ENCODE peak calls at places on chromosomes 12 and 14, in seven cellular contexts. G is activated T-cell treated with anti-CD3 and anti-CD28 coated beads for 1 hour, T is GM03348, P is Daoy, J is A549, O is AML-193, V is ELR. K is an unnamed sample.

GRCh38 chr14:105980224-105980623 is 453.8 kb downstream of the TMEM121 start:
- DNase-seq in V (peak), O (no peak), J (no peak), P (peak), G (no peak), T (no peak), K (no peak)

GRCh38 chr14:58258156-58258555 is 13.5 kb downstream of the PSMA3 start:
- DNase-seq in V (no peak), G (no peak), J (no peak), P (no peak), O (no peak), T (no peak), K (no peak)

GRCh38 chr14:31934767-31935266 is 142.3 kb upstream of the ARHGAP5 start:
- DNase-seq in J (peak), T (peak), V (peak), G (no peak), O (no peak), P (peak), K (peak)

GRCh38 chr12:67742461-67742860 is 93.9 kb downstream of the DYRK2 start:
- DNase-seq in O (no peak), T (no peak), J (no peak), V (no peak), P (no peak), G (no peak), K (no peak)

GRCh38 chr14:102255401-102256190 is 49.4 kb downstream of the MOK start:
- DNase-seq in P (peak), T (peak), G (no peak), O (no peak), J (peak), V (peak), K (no peak)

GRCh38 chr14:68981539-68981976 is 2.5 kb upstream of the ACTN1 start:
- DNase-seq in V (peak), J (no peak), G (no peak), T (peak), O (no peak), P (peak), K (no peak)

GRCh38 chr12:45183263-45183662 is 32.6 kb upstream of the ANO6 start:
- DNase-seq in G (no peak), V (peak), J (peak), O (no peak), P (no peak), T (peak), K (peak)

GRCh38 chr12:58171914-58172313 is 230.5 kb downstream of the ATP23 start:
- DNase-seq in V (no peak), O (no peak), J (no peak), G (no peak), T (no peak), P (no peak), K (no peak)

GRCh38 chr12:53579545-53579955 is 46.6 kb downstream of the ATF7 start:
- DNase-seq in O (no peak), V (no peak), T (no peak), J (no peak), G (no peak), P (no peak), K (no peak)

GRCh38 chr12:93154753-93155475 is 222.8 kb upstream of the NUDT4 start:
- DNase-seq in J (no peak), T (no peak), G (no peak), V (no peak), P (no peak), O (no peak), K (peak)

GRCh38 chr12:3222306-3222705 is 145.1 kb downstream of the TSPAN9 start:
- DNase-seq in T (no peak), P (no peak), J (no peak), O (no peak), V (no peak), G (no peak), K (no peak)

GRCh38 chr12:109581856-109582255 is 8.3 kb downstream of the MVK start:
- DNase-seq in V (peak), P (no peak), T (no peak), G (no peak), J (no peak), O (no peak), K (no peak)

GRCh38 chr12:110699591-110700445 is 10.9 kb upstream of the HVCN1 start:
- DNase-seq in G (no peak), J (peak), P (no peak), T (no peak), V (no peak), O (no peak), K (no peak)

GRCh38 chr14:93688239-93688666 is 100.0 kb downstream of the PRIMA1 start:
- DNase-seq in G (no peak), T (no peak), O (no peak), J (no peak), P (no peak), V (no peak), K (no peak)

GRCh38 chr12:52657305-52657902 is 5.4 kb upstream of the KRT2 start:
- DNase-seq in P (no peak), T (no peak), V (no peak), G (no peak), O (no peak), J (no peak), K (no peak)

GRCh38 chr14:100155049-100155621 is 4.3 kb downstream of the DEGS2 start:
- DNase-seq in T (no peak), P (peak), G (no peak), O (peak), V (peak), J (peak), K (peak)

GRCh38 chr12:1115471-1116242 is 124.6 kb downstream of the ERC1 start:
- DNase-seq in G (no peak), P (peak), O (no peak), V (peak), T (peak), J (no peak), K (no peak)

GRCh38 chr14:72619881-72620280 is 274.0 kb downstream of the DPF3 start:
- DNase-seq in J (no peak), T (no peak), V (no peak), P (no peak), G (no peak), O (no peak), K (no peak)

GRCh38 chr12:118456741-118457140 is 80.4 kb downstream of the SUDS3 start:
- DNase-seq in P (no peak), T (no peak), J (no peak), O (no peak), V (peak), G (no peak), K (no peak)